ENCODE peak calls at places on chromosomes 4 and X, in nine cellular contexts. Y is GM23248, M is SK-N-SH, P is OCI-LY7, H is GM23338, W is neural progenitor cell, N is PC-3, Z is hepatocyte, S is HCT116. K is an unnamed sample.

GRCh38 chr4:15848191-15848842 is 70.2 kb downstream of the CD38 start:
- DNase-seq in S (peak; percentile 10), H (no peak), N (peak; percentile 25), Z (no peak), Y (no peak), W (no peak), P (no peak), M (no peak), K (no peak)

GRCh38 chr4:6751611-6752485 is 30.7 kb upstream of the KIAA0232 start:
- DNase-seq in H (no peak), Z (no peak), M (no peak), Y (no peak), P (no peak), N (peak; percentile 34), S (no peak), W (no peak), K (no peak)

GRCh38 chr4:19982556-19982955 is 269.1 kb upstream of the SLIT2 start:
- DNase-seq in Y (peak; percentile 62), N (peak; percentile 21), W (no peak), S (no peak), Z (no peak), M (no peak), H (no peak), P (no peak), K (no peak)

GRCh38 chr4:72442147-72442546 is 126.9 kb downstream of the ADAMTS3 start:
- DNase-seq in Y (no peak), M (no peak), P (no peak), S (no peak), N (no peak), Z (no peak), W (no peak), H (no peak), K (no peak)

GRCh38 chr4:23060776-23061175 is 368.0 kb downstream of the GBA3 start:
- DNase-seq in M (no peak), H (no peak), N (peak; percentile 76), S (no peak), P (no peak), W (no peak), Z (peak; percentile 13), Y (peak; percentile 5), K (no peak)

GRCh38 chr4:54929459-54929858 is 195.9 kb downstream of the KDR start:
- DNase-seq in H (no peak), Z (no peak), P (no peak), M (peak; percentile 55), S (no peak), Y (no peak), N (no peak), W (no peak), K (no peak)

GRCh38 chrX:77924320-77924859 is 13.9 kb downstream of the ATP7A start:
- DNase-seq in Y (no peak), W (no peak), M (no peak), Z (no peak), H (no peak), S (no peak), N (no peak), P (no peak), K (no peak)

GRCh38 chr4:173538903-173539445 is 8.9 kb upstream of the HAND2 start:
- DNase-seq in H (peak; percentile 16), P (no peak), N (no peak), W (no peak), Y (peak; percentile 50), M (no peak), S (no peak), Z (no peak), K (no peak)

GRCh38 chrX:118550792-118551191 is 55.2 kb downstream of the DOCK11 start:
- DNase-seq in W (no peak), S (no peak), Y (peak; percentile 41), Z (no peak), H (no peak), M (no peak), N (peak; percentile 62), P (no peak), K (no peak)

GRCh38 chr4:1882850-1883271 is 11.7 kb downstream of the NSD2 start:
- DNase-seq in Y (no peak), P (no peak), Z (no peak), S (no peak), W (no peak), H (no peak), N (no peak), M (no peak), K (no peak)

GRCh38 chrX:49053223-49054072 is 5.4 kb upstream of the CCDC120 start:
- DNase-seq in Y (peak; percentile 63), M (peak; percentile 90), W (peak; percentile 92), S (no peak), H (peak; percentile 85), Z (peak; percentile 86), P (peak; percentile 66), N (peak; percentile 58), K (peak; percentile 47)

GRCh38 chr4:122500852-122501501 is 44.5 kb upstream of the IL2 start:
- DNase-seq in Z (no peak), S (no peak), P (no peak), H (no peak), N (no peak), Y (no peak), W (no peak), M (no peak), K (no peak)

GRCh38 chr4:153792007-153792892 is 3.4 kb upstream of the SFRP2 start:
- DNase-seq in W (peak; percentile 90), N (no peak), Z (peak; percentile 78), Y (peak; percentile 81), M (peak; percentile 82), P (no peak), H (peak; percentile 96), S (no peak), K (no peak)

GRCh38 chr4:54800831-54801530 is 143.2 kb downstream of the KIT start:
- DNase-seq in M (no peak), Z (no peak), Y (no peak), W (no peak), H (no peak), P (no peak), N (no peak), S (no peak), K (peak; percentile 63)

GRCh38 chr4:57064811-57065711 is 45.1 kb downstream of the IGFBP7 start:
- DNase-seq in P (no peak), Z (no peak), S (no peak), M (peak; percentile 50), N (peak; percentile 78), W (no peak), H (no peak), Y (peak; percentile 92), K (no peak)

GRCh38 chr4:7418131-7418943 is 16.4 kb downstream of the PSAPL1 start:
- DNase-seq in H (no peak), P (no peak), S (no peak), Y (no peak), N (no peak), W (no peak), Z (no peak), M (peak; percentile 3), K (no peak)

GRCh38 chr4:10034612-10035104 is 13.4 kb upstream of the SLC2A9 start:
- DNase-seq in Y (no peak), M (no peak), H (no peak), N (no peak), S (no peak), P (no peak), Z (no peak), W (no peak), K (no peak)

GRCh38 chrX:5965406-5965805 is 263.3 kb downstream of the NLGN4X start:
- DNase-seq in W (no peak), M (no peak), H (peak; percentile 10), Y (no peak), S (no peak), P (no peak), N (no peak), Z (no peak), K (no peak)

GRCh38 chrX:5976332-5976731 is 252.3 kb downstream of the NLGN4X start:
- DNase-seq in W (no peak), Y (no peak), H (no peak), N (no peak), Z (no peak), S (no peak), M (no peak), P (no peak), K (no peak)

DNA sequence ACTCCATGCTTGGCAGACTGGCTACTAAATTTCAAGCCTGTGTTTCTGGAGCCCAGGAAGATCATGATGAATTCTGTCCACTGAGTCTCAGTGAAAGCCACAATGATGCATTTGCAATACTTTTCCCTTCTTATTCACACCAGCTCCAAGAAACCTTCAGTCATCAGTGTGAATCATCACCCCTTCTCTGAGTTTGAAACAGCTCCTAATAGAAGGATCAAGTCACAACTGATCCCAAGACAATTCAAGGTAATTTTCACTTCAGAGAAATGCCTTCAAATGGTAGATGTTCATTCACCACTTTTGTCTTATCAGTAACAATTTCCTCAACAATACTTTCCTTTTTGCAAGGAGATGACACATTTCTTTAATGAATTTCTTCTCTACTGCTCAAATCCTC is 257.4 kb downstream of the NLGN4X start:
- DNase-seq in S (no peak), Y (no peak), P (no peak), H (no peak), W (no peak), Z (no peak), N (no peak), M (no peak), K (no peak)
- TF ChIP-seq EZH2phosphoT487 in S (no peak), Y (no peak), P (no peak), H (no peak), W (no peak), Z (no peak), N (no peak), M (no peak), K (no peak)

GRCh38 chr4:127905029-127905428 is 24.3 kb downstream of the PLK4 start:
- DNase-seq in W (no peak), H (no peak), N (no peak), P (no peak), S (no peak), Z (no peak), M (no peak), Y (no peak), K (no peak)
- TF ChIP-seq EZH2phosphoT487 in W (no peak), H (no peak), N (no peak), P (no peak), S (no peak), Z (no peak), M (no peak), Y (no peak), K (no peak)

GRCh38 chr4:41155194-41155830 is 59.0 kb downstream of the APBB2 start:
- DNase-seq in S (no peak), Z (peak; percentile 26), W (no peak), H (no peak), N (no peak), P (no peak), Y (peak; percentile 86), M (no peak), K (no peak)
- TF ChIP-seq EZH2phosphoT487 in S (no peak), Z (no peak), W (no peak), H (no peak), N (no peak), P (no peak), Y (no peak), M (no peak), K (no peak)

GRCh38 chrX:44572340-44572938 is 29.8 kb upstream of the FUNDC1 start:
- DNase-seq in N (no peak), P (no peak), W (no peak), M (no peak), H (no peak), Y (no peak), Z (peak; percentile 11), S (no peak), K (no peak)

GRCh38 chrX:44569122-44569521 is 26.5 kb upstream of the FUNDC1 start:
- DNase-seq in P (no peak), Y (peak; percentile 16), Z (no peak), S (no peak), W (no peak), N (no peak), M (no peak), H (no peak), K (no peak)

GRCh38 chrX:44568196-44568595 is 25.5 kb upstream of the FUNDC1 start:
- DNase-seq in N (no peak), P (no peak), M (no peak), Z (no peak), Y (peak; percentile 25), S (no peak), W (no peak), H (no peak), K (no peak)

GRCh38 chrX:44570524-44570923 is 27.9 kb upstream of the FUNDC1 start:
- DNase-seq in N (peak; percentile 51), S (no peak), H (no peak), Z (no peak), M (no peak), Y (peak; percentile 60), W (no peak), P (no peak), K (no peak)
- TF ChIP-seq EZH2phosphoT487 in N (no peak), S (no peak), H (no peak), Z (no peak), M (no peak), Y (no peak), W (no peak), P (no peak), K (no peak)

K was measured in MM.1S.